ENCODE peak calls at places on chromosomes 11 and 22, in eight cellular contexts. T is uterus; H is cardiac muscle cell; J is colonic mucosa; W is dorsolateral prefrontal cortex; Y is H9; X is CD4-positive, alpha-beta T cell; N is esophagus squamous epithelium. A is an unnamed sample.

GRCh38 chr11:872799-873198 is 30.1 kb downstream of the TSPAN4 start:
- DNase-seq in T (no peak), H (no peak), J (no peak), W (no peak), Y (no peak), X (no peak), N (no peak), A (no peak)

GRCh38 chr22:37428649-37429586 is 1.6 kb upstream of the ELFN2 start:
- DNase-seq in T (no peak), H (peak; percentile 62), J (peak; percentile 45), W (peak; percentile 31), Y (peak; percentile 80), X (peak; percentile 49), N (no peak), A (no peak)

GRCh38 chr22:20523118-20523983 is 15.9 kb downstream of the MED15 start:
- DNase-seq in T (no peak), H (peak; percentile 62), J (no peak), W (peak; percentile 38), Y (no peak), X (peak; percentile 34), N (no peak), A (peak; percentile 69)

GRCh38 chr11:117185739-117186430 is 7.3 kb downstream of the SIDT2 start:
- DNase-seq in T (no peak), H (no peak), J (no peak), W (no peak), Y (no peak), X (no peak), N (no peak), A (no peak)

GRCh38 chr22:27378994-27379393 is 422.6 kb downstream of the MN1 start:
- DNase-seq in T (no peak), H (no peak), J (no peak), W (no peak), Y (no peak), X (no peak), N (no peak), A (no peak)

GRCh38 chr22:28440517-28441366 is 238.9 kb downstream of the TTC28 start:
- DNase-seq in T (no peak), H (peak; percentile 82), J (no peak), W (no peak), Y (no peak), X (no peak), N (no peak), A (peak; percentile 51)

GRCh38 chr11:45658292-45658991 is 7.0 kb downstream of the CHST1 start:
- DNase-seq in T (peak; percentile 51), H (peak; percentile 88), J (peak; percentile 40), W (peak; percentile 52), Y (peak; percentile 89), X (no peak), N (no peak), A (peak; percentile 18)

GRCh38 chr22:42214625-42215415 is 55.6 kb downstream of the TCF20 start:
- DNase-seq in T (no peak), H (no peak), J (no peak), W (peak; percentile 90), Y (no peak), X (no peak), N (no peak), A (no peak)

GRCh38 chr11:19769820-19770219 is 57.2 kb downstream of the NAV2 start:
- DNase-seq in T (no peak), H (peak; percentile 55), J (no peak), W (no peak), Y (no peak), X (no peak), N (no peak), A (peak; percentile 53)

GRCh38 chr11:83139310-83139709 is 17.6 kb upstream of the PCF11 start:
- DNase-seq in T (no peak), H (no peak), J (no peak), W (no peak), Y (no peak), X (no peak), N (no peak), A (no peak)

GRCh38 chr22:24380220-24381218 is 46.9 kb upstream of the ADORA2A start:
- DNase-seq in T (no peak), H (no peak), J (no peak), W (no peak), Y (no peak), X (no peak), N (no peak), A (no peak)

GRCh38 chr22:32801436-32802290 is at the start of gene TIMP3:
- DNase-seq in T (peak; percentile 94), H (peak; percentile 88), J (peak; percentile 69), W (peak; percentile 31), Y (peak; percentile 86), X (no peak), N (no peak), A (peak; percentile 84)

GRCh38 chr11:123474994-123475393 is 44.9 kb downstream of the GRAMD1B start:
- DNase-seq in T (no peak), H (peak; percentile 70), J (no peak), W (no peak), Y (no peak), X (no peak), N (no peak), A (peak; percentile 54)

GRCh38 chr22:38490915-38491314 is 15.2 kb downstream of the DDX17 start:
- DNase-seq in T (peak; percentile 68), H (peak; percentile 70), J (peak; percentile 82), W (peak; percentile 31), Y (no peak), X (no peak), N (no peak), A (peak; percentile 20)

GRCh38 chr11:35791088-35791958 is 128.7 kb downstream of the TRIM44 start:
- DNase-seq in T (no peak), H (no peak), J (no peak), W (peak; percentile 51), Y (no peak), X (no peak), N (no peak), A (no peak)

GRCh38 chr11:2530131-2530854 is 85.5 kb downstream of the KCNQ1 start:
- DNase-seq in T (no peak), H (no peak), J (no peak), W (no peak), Y (no peak), X (no peak), N (no peak), A (no peak)

GRCh38 chr22:36763576-36763975 is 12.3 kb downstream of the IFT27 start:
- DNase-seq in T (no peak), H (no peak), J (no peak), W (no peak), Y (peak; percentile 4), X (no peak), N (no peak), A (no peak)

GRCh38 chr11:94128171-94128745 is 383 bp upstream of the PANX1 start:
- DNase-seq in T (no peak), H (no peak), J (no peak), W (no peak), Y (no peak), X (no peak), N (no peak), A (no peak)

GRCh38 chr11:60931897-60932296 is 7.6 kb downstream of the TMEM132A start:
- DNase-seq in T (no peak), H (no peak), J (no peak), W (no peak), Y (no peak), X (no peak), N (no peak), A (no peak)

GRCh38 chr11:64562723-64563351 is 28.2 kb upstream of the SLC22A12 start:
- DNase-seq in T (no peak), H (no peak), J (no peak), W (no peak), Y (no peak), X (no peak), N (no peak), A (no peak)

GRCh38 chr11:26037716-26038115 is 294.2 kb upstream of the ANO3 start:
- DNase-seq in T (no peak), H (no peak), J (no peak), W (no peak), Y (no peak), X (no peak), N (no peak), A (no peak)

DNA sequence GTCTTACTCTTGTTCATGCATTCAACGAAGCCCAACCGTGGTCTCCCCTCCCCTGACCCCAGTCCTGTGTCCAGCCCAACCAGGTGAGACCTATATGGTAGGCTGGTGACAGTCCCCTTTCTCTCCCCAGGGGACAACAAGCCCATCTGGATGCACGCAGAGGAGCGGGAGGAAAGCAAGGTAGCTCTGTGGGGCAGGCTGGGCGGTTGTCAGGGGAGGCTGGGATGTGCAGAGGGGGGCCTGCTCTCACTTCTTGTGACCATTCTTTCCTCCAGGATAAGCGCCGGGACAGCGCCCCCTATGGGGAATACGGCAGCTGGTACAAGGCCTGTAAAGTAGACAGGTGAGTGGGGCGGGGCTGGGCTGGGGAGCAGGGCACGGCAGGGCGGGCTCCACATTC is 3.5 kb upstream of the RAB1B start:
- DNase-seq in T (no peak), H (no peak), J (no peak), W (no peak), Y (peak; percentile 85), X (peak; percentile 31), N (no peak), A (no peak)
- TF ChIP-seq CTCF in T (no peak), H (peak; percentile 37), J (no peak), W (no peak), Y (peak; percentile 79), X (no peak), N (no peak), A (peak; percentile 76)

DNA sequence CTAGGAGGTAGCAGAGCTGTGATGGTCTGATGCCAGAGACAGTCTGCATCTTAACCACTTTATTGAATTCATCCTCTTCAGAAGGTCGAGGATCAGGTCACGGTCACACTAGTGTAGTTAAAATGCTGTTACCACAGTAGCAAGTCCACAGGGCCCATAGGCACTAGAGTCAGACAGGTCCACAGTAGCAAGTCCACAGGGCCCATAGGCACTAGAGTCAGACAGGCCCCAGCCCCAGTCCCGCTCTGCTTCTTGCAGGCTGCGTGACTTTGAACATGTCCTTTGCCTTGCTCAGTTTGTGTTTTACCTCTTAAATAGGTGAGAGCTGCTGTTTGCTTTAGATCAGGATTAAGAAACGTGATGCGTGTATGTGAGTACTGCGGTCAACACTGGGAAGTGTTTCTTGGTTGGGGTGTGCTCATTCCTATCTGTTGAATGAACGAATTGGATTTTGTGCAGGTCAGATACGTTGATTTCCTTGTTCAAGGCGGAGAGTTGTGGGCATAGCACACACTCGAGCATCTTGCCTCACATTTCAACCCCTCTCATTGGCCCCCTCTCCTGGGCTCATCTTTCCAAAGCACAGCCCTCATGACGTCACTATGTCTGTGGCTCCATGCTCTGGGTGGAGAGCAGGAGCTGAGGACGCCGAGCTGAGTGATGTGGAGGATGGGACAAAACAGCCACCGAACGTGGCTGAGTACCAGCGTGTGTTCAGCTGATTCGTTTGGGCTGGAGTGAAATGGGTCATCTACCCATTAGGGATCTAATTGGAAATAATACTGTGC is 191.7 kb downstream of the TBC1D22A start:
- DNase-seq in T (peak; percentile 28), H (peak; percentile 10), J (no peak), W (no peak), Y (no peak), X (no peak), N (no peak), A (no peak)
- TF ChIP-seq CTCF in T (no peak), H (no peak), J (no peak), W (no peak), Y (no peak), X (no peak), N (no peak), A (no peak)

GRCh38 chr22:35206889-35207288 is 50.4 kb upstream of the HMGXB4 start:
- DNase-seq in T (no peak), H (no peak), J (no peak), W (no peak), Y (no peak), X (no peak), N (no peak), A (no peak)
- TF ChIP-seq CTCF in T (no peak), H (no peak), J (no peak), W (no peak), Y (no peak), X (no peak), N (no peak), A (no peak)

GRCh38 chr11:73614591-73614990 is 16.7 kb upstream of the FAM168A start:
- DNase-seq in T (no peak), H (no peak), J (no peak), W (no peak), Y (no peak), X (no peak), N (no peak), A (no peak)
- TF ChIP-seq CTCF in T (no peak), H (no peak), J (no peak), W (no peak), Y (no peak), X (no peak), N (no peak), A (no peak)